ENCODE peak calls at places on chromosomes 6 and 20, in nine cellular contexts. O is SK-N-SH, V is WTC11, K is HepG2, Q is fibroblast of lung, Y is RWPE1, A is testis, G is HFFc6, D is transverse colon. T is an unnamed sample.

GRCh38 chr6:102918161-102918560 is 1524.7 kb downstream of the GRIK2 start:
- DNase-seq in O (no peak), V (no peak), K (no peak), Q (no peak), Y (no peak), A (no peak), G (no peak), D (no peak), T (no peak)

GRCh38 chr6:37068523-37069270 is 63.2 kb downstream of the FGD2 start:
- DNase-seq in O (no peak), V (no peak), K (no peak), Q (no peak), Y (no peak), A (no peak), G (no peak), D (no peak), T (no peak)

GRCh38 chr6:156850356-156850755 is 73.2 kb downstream of the ARID1B start:
- DNase-seq in O (no peak), V (no peak), K (no peak), Q (no peak), Y (no peak), A (no peak), G (no peak), D (no peak), T (no peak)

GRCh38 chr6:111984081-111984480 is 69.8 kb upstream of the CCN6 start:
- DNase-seq in O (no peak), V (no peak), K (no peak), Q (no peak), Y (no peak), A (no peak), G (no peak), D (no peak), T (no peak)

GRCh38 chr6:7137335-7138106 is 29.8 kb downstream of the RREB1 start:
- DNase-seq in O (no peak), V (no peak), K (no peak), Q (peak; percentile 58), Y (no peak), A (peak; percentile 65), G (peak; percentile 51), D (peak; percentile 61), T (no peak)

GRCh38 chr6:43180058-43180457 is 1.9 kb upstream of the CUL9 start:
- DNase-seq in O (no peak), V (no peak), K (no peak), Q (no peak), Y (no peak), A (no peak), G (no peak), D (no peak), T (no peak)

GRCh38 chr6:88072462-88072861 is 24.8 kb downstream of the SPACA1 start:
- DNase-seq in O (no peak), V (no peak), K (peak; percentile 13), Q (no peak), Y (peak; percentile 1), A (no peak), G (no peak), D (no peak), T (peak; percentile 21)

GRCh38 chr20:39524371-39524911 is 562.3 kb downstream of the DHX35 start:
- DNase-seq in O (peak; percentile 14), V (no peak), K (no peak), Q (no peak), Y (no peak), A (no peak), G (no peak), D (no peak), T (peak; percentile 62)

GRCh38 chr6:113258771-113259170 is 598.4 kb upstream of the MARCKS start:
- DNase-seq in O (no peak), V (no peak), K (no peak), Q (no peak), Y (no peak), A (no peak), G (no peak), D (no peak), T (no peak)

GRCh38 chr6:138404666-138405337 is 779 bp downstream of the HEBP2 start:
- DNase-seq in O (no peak), V (peak; percentile 38), K (no peak), Q (no peak), Y (no peak), A (peak; percentile 33), G (no peak), D (peak; percentile 44), T (no peak)

GRCh38 chr6:15736023-15736696 is 73.3 kb upstream of the DTNBP1 start:
- DNase-seq in O (no peak), V (no peak), K (no peak), Q (no peak), Y (no peak), A (no peak), G (no peak), D (no peak), T (no peak)

GRCh38 chr6:15744824-15745402 is 82.1 kb upstream of the DTNBP1 start:
- DNase-seq in O (no peak), V (no peak), K (no peak), Q (no peak), Y (no peak), A (no peak), G (no peak), D (no peak), T (no peak)

GRCh38 chr6:15739353-15739752 is 76.5 kb upstream of the DTNBP1 start:
- DNase-seq in O (no peak), V (no peak), K (no peak), Q (no peak), Y (no peak), A (no peak), G (no peak), D (no peak), T (no peak)

GRCh38 chr6:15741405-15741804 is 78.6 kb upstream of the DTNBP1 start:
- DNase-seq in O (no peak), V (no peak), K (no peak), Q (no peak), Y (no peak), A (no peak), G (no peak), D (no peak), T (no peak)

DNA sequence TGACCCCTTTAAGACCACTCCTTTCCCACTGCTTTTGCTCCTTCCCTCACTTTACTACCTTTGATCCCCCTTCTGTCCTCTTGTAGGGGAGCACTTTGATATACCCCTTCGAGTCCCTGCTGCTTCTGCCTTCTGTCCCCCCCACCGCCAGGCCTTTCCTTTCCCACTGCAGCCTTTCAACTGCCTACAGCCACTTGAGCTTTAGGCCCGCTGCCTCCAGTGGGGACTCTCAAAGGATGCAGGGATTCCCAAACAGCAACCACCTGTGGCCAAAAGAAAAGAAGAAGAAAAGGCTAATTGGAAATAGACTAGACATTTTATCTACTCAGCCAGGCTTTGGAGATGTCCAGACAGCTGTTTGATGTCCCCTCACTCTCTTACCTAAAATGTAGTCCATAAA is 77.0 kb upstream of the DTNBP1 start:
- DNase-seq in O (no peak), V (peak; percentile 26), K (no peak), Q (no peak), Y (no peak), A (no peak), G (no peak), D (no peak), T (no peak)
- TF ChIP-seq CTCF in O (no peak), V (no peak), K (no peak), Q (no peak), Y (no peak), A (no peak), G (no peak), D (no peak), T (no peak)

DNA sequence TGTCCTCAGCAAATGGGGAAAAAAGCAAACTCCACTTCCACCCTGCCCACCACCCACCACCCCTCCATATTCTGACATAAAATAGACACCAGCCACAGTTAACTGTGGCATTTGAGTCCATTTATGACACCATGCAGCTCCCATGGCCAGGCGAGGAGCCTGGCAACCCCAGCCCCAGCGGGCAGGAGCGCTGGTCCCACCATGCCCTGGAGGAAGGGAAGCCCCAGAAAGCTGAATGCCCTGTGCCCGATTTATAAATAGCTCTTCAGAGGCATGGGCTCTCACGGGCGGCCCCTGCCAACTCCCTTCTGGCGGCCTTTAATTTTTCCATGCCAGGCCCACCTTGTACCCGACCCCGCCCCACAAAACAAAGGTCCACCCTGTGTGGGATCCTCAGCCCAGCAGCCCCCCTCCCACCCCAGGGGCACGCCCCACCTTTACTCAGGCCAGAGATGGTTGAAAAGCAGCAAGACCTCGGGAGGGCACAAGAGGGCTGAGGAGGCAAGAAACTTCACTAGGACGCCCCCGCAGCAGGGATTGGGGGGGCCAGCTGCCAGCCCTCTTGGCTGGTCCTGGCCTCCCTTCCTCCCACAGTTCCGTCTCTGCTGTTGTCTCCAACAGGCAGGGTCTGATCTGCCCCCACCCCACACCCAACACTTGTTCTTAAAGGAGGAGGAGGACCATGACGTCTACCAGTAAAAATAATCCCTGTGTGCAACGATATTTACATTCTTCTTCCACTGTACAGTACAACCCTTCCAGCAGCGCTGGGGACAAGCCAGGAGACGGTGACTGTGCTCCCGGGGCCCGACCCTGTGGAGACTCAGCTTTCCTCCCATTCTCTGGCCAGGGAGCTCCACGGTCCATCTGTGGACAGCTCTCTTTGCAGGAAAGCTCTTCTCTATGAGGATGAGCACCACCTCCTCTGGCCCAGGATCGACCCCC is 115.6 kb upstream of the CDYL start:
- DNase-seq in O (no peak), V (no peak), K (no peak), Q (no peak), Y (no peak), A (no peak), G (no peak), D (no peak), T (no peak)
- TF ChIP-seq CTCF in O (no peak), V (no peak), K (no peak), Q (no peak), Y (no peak), A (no peak), G (no peak), D (no peak), T (no peak)

GRCh38 chr20:35776513-35777101 is 4.8 kb downstream of the PHF20 start:
- DNase-seq in O (peak; percentile 42), V (no peak), K (no peak), Q (peak; percentile 57), Y (no peak), A (peak; percentile 87), G (no peak), D (peak; percentile 50), T (peak; percentile 55)
- TF ChIP-seq CTCF in O (no peak), V (no peak), K (no peak), Q (no peak), Y (no peak), A (no peak), G (no peak), D (no peak), T (no peak)

GRCh38 chr20:57089701-57090144 is 176.7 kb downstream of the BMP7 start:
- DNase-seq in O (peak; percentile 92), V (peak; percentile 94), K (peak; percentile 63), Q (peak; percentile 18), Y (peak; percentile 87), A (peak; percentile 75), G (peak; percentile 28), D (peak; percentile 74), T (peak; percentile 19)

GRCh38 chr20:57088436-57088835 is 178.0 kb downstream of the BMP7 start:
- DNase-seq in O (no peak), V (no peak), K (no peak), Q (no peak), Y (no peak), A (no peak), G (peak; percentile 21), D (no peak), T (no peak)

GRCh38 chr20:57087705-57088104 is 178.7 kb downstream of the BMP7 start:
- DNase-seq in O (no peak), V (no peak), K (no peak), Q (no peak), Y (no peak), A (no peak), G (no peak), D (no peak), T (no peak)

GRCh38 chr20:57086066-57086465 is 180.4 kb downstream of the BMP7 start:
- DNase-seq in O (no peak), V (no peak), K (no peak), Q (no peak), Y (no peak), A (no peak), G (no peak), D (no peak), T (no peak)

GRCh38 chr20:57087102-57087501 is 179.3 kb downstream of the BMP7 start:
- DNase-seq in O (no peak), V (peak; percentile 29), K (no peak), Q (no peak), Y (no peak), A (no peak), G (no peak), D (no peak), T (no peak)
- TF ChIP-seq CTCF in O (no peak), V (no peak), K (no peak), Q (no peak), Y (no peak), A (no peak), G (no peak), D (no peak), T (no peak)

T was measured in bronchial epithelial cell.